ENCODE peak calls at places on chromosomes 11 and 22, in seven cellular contexts. N is CD4-positive, alpha-beta memory T cell; M is brain microvascular endothelial cell; H is SK-N-SH; K is fibroblast of lung; S is upper lobe of right lung; G is thoracic aorta. L is an unnamed sample.

GRCh38 chr22:48444320-48445112 is 1383.2 kb downstream of the BRD1 start:
- DNase-seq in N (no peak), K (no peak), S (no peak), H (no peak), G (no peak), M (no peak), L (peak; percentile 70)

GRCh38 chr11:64249563-64250405 is 1.5 kb upstream of the PLCB3 start:
- DNase-seq in M (no peak), H (no peak), N (no peak), K (no peak), S (no peak), G (no peak), L (no peak)

GRCh38 chr11:2536440-2536989 is 91.7 kb downstream of the KCNQ1 start:
- DNase-seq in S (peak; percentile 59), G (no peak), H (no peak), N (no peak), K (no peak), M (no peak), L (no peak)

GRCh38 chr11:61732705-61733104 is 19.7 kb upstream of the MYRF start:
- DNase-seq in K (peak; percentile 47), H (no peak), S (no peak), M (no peak), N (no peak), G (no peak), L (no peak)

GRCh38 chr22:41341990-41342389 is 39.8 kb upstream of the TEF start:
- DNase-seq in K (no peak), N (no peak), H (no peak), G (no peak), M (no peak), S (no peak), L (peak; percentile 73)

GRCh38 chr11:100328626-100329340 is 358.3 kb upstream of the ARHGAP42 start:
- DNase-seq in N (no peak), K (peak; percentile 1), G (no peak), M (no peak), H (no peak), S (no peak), L (peak; percentile 34)

GRCh38 chr11:46668480-46669085 is 31.8 kb downstream of the ARHGAP1 start:
- DNase-seq in S (peak; percentile 21), N (no peak), G (no peak), M (no peak), H (no peak), K (no peak), L (no peak)

GRCh38 chr11:69364901-69365300 is 70.9 kb downstream of the MYEOV start:
- DNase-seq in K (peak; percentile 82), H (no peak), N (no peak), M (no peak), S (no peak), G (no peak), L (peak; percentile 27)

GRCh38 chr11:16805942-16806341 is 67.5 kb downstream of the C11orf58 start:
- DNase-seq in G (no peak), K (peak; percentile 86), H (peak; percentile 36), N (no peak), S (no peak), M (no peak), L (no peak)

GRCh38 chr11:67351275-67352005 is 1.9 kb downstream of the POLD4 start:
- DNase-seq in M (no peak), H (peak; percentile 69), S (peak; percentile 77), K (peak; percentile 81), G (no peak), N (peak; percentile 68), L (peak; percentile 80)

GRCh38 chr22:31260474-31260856 is 31.8 kb downstream of the PIK3IP1 start:
- DNase-seq in H (no peak), N (no peak), M (no peak), S (no peak), G (no peak), K (no peak), L (no peak)

GRCh38 chr11:70323811-70324210 is 53.3 kb downstream of the PPFIA1 start:
- DNase-seq in K (peak; percentile 45), H (no peak), G (no peak), S (no peak), M (no peak), N (no peak), L (no peak)

GRCh38 chr11:9315078-9315688 is 790 bp upstream of the TMEM41B start:
- DNase-seq in G (no peak), H (no peak), N (peak; percentile 2), M (no peak), S (no peak), K (no peak), L (peak; percentile 50)

GRCh38 chr11:9972917-9973504 is 309.1 kb downstream of the SWAP70 start:
- DNase-seq in M (peak; percentile 37), S (no peak), G (no peak), N (peak; percentile 8), H (peak; percentile 67), K (peak; percentile 75), L (no peak)

GRCh38 chr11:2205214-2205770 is 33.7 kb upstream of the TH start:
- DNase-seq in H (no peak), N (no peak), M (no peak), S (no peak), G (no peak), K (no peak), L (no peak)

GRCh38 chr22:28247114-28247513 is 328.1 kb upstream of the PITPNB start:
- DNase-seq in K (no peak), S (no peak), N (no peak), M (no peak), G (no peak), H (no peak), L (no peak)

GRCh38 chr11:101126551-101127347 is 2.9 kb downstream of the PGR start:
- DNase-seq in G (no peak), S (no peak), M (no peak), H (no peak), K (peak; percentile 45), N (no peak), L (peak; percentile 8)

GRCh38 chr11:79342686-79343085 is 98.1 kb downstream of the TENM4 start:
- DNase-seq in H (peak; percentile 36), N (no peak), K (no peak), M (no peak), S (no peak), G (no peak), L (no peak)

GRCh38 chr22:49951986-49952896 is 8.3 kb upstream of the PIM3 start:
- DNase-seq in M (peak; percentile 75), H (no peak), K (peak; percentile 33), S (no peak), G (no peak), N (no peak), L (peak; percentile 87)

DNA sequence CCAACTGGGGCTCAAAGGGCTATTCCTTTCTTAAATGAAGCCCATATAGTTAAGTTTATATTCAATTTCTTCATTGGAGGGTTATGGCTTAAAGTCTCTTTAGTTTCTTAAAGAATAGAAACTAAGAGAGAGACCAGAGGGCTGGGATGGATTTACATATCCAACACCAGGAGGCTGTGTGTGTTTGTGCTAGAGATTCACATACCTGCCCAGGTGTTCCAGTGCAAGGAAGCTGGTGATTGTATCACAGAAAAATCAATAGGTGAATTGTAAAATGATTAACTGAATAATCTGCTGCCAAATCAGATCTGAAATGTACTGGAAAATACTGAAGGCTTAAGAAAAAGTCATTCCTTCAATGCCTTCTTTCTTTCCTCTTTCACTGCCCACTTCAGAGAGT is 148.2 kb upstream of the BDNF start:
- DNase-seq in S (no peak), M (no peak), N (no peak), K (no peak), H (no peak), G (no peak), L (no peak)
- H3K36me3 ChIP-seq in S (no peaks in the 10 kb centered on the region), M (no peaks in the 10 kb centered on the region), N (no peaks in the 10 kb centered on the region), K (no peaks in the 10 kb centered on the region), H (no peaks in the 10 kb centered on the region), G (no peaks in the 10 kb centered on the region), L (no peaks in the 10 kb centered on the region)

GRCh38 chr11:35982061-35982460 is 38.2 kb downstream of the LDLRAD3 start:
- DNase-seq in S (no peak), K (no peak), M (no peak), N (no peak), G (no peak), H (no peak), L (no peak)
- H3K27ac ChIP-seq in S (no peak overlapping the region), K (no peak overlapping the region), M (no peak overlapping the region), N (no peak overlapping the region), G (peak overlapping the region; percentile 6), H (no peak overlapping the region), L (no peak overlapping the region)

DNA sequence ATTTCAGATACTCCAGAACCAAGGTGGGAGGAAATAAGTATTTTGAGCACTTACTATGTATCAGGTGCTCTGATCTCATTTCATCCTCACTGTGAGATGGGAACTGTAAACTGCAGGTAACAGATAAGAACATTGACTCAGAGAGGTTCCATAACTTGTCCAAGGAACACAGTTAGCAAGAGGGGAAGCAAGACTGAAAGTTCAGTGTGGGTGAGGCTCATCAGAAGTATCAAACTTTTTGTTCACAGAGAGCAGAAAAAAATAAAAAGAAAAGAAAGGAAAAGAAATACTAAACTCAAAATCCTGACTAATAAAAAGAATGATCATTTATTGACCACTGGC is 37.1 kb downstream of the RAB30 start:
- DNase-seq in H (no peak), G (no peak), K (no peak), M (no peak), S (no peak), N (no peak), L (no peak)
- H3K36me3 ChIP-seq in H (no peaks in the 10 kb centered on the region), G (no peaks in the 10 kb centered on the region), K (no peaks in the 10 kb centered on the region), M (no peaks in the 10 kb centered on the region), S (no peaks in the 10 kb centered on the region), N (no peaks in the 10 kb centered on the region), L (no peaks in the 10 kb centered on the region)

GRCh38 chr11:6205366-6205765 is at the start of gene C11orf42:
- DNase-seq in K (no peak), N (no peak), S (no peak), G (no peak), M (no peak), H (no peak), L (no peak)

GRCh38 chr11:6204708-6205107 is 649 bp upstream of the C11orf42 start:
- DNase-seq in G (no peak), M (no peak), S (no peak), H (no peak), K (peak; percentile 17), N (no peak), L (no peak)

GRCh38 chr11:6201486-6201885 is 2.5 kb downstream of the OR52W1 start:
- DNase-seq in S (no peak), M (no peak), H (no peak), K (peak; percentile 2), G (no peak), N (no peak), L (no peak)

GRCh38 chr11:6202036-6202435 is 3.0 kb downstream of the OR52W1 start:
- DNase-seq in M (no peak), G (no peak), N (no peak), S (no peak), H (no peak), K (no peak), L (no peak)

GRCh38 chr11:6203327-6203726 is 2.0 kb upstream of the C11orf42 start:
- DNase-seq in M (no peak), K (no peak), H (no peak), G (no peak), N (peak; percentile 6), S (no peak), L (no peak)
- H3K27ac ChIP-seq in M (no peak overlapping the region), K (no peak overlapping the region), H (no peak overlapping the region), G (no peak overlapping the region), N (no peak overlapping the region), S (no peak overlapping the region), L (no peak overlapping the region)

GRCh38 chr22:29813126-29813525 is 24.9 kb downstream of the ASCC2 start:
- DNase-seq in K (no peak), H (no peak), S (no peak), G (no peak), M (no peak), N (no peak), L (no peak)
- H3K36me3 ChIP-seq in K (peaks cover 14% of the 10 kb centered on the region), H (peaks cover 38% of the 10 kb centered on the region), S (peaks cover 73% of the 10 kb centered on the region), G (peaks cover 43% of the 10 kb centered on the region), M (peaks cover 54% of the 10 kb centered on the region), N (peaks cover 75% of the 10 kb centered on the region), L (peaks cover 91% of the 10 kb centered on the region)

L was measured in SJSA1.